ENCODE peak calls at places on chromosomes 16 and 17, in eight cellular contexts. C is vagina; I is nephron progenitor cell; R is thoracic aorta; P is Calu3; B is CD8-positive, alpha-beta T cell; G is progenitor cell of endocrine pancreas; L is stomach. T is an unnamed sample.
A peak's percentile ranks its signal among the peaks of the same experiment; 100 is the strongest.

GRCh38 chr16:30874244-30874820 is 19.5 kb downstream of the BCL7C start:
- DNase-seq in C (no peak), I (no peak), R (no peak), P (no peak), B (no peak), G (no peak), L (no peak), T (no peak)

GRCh38 chr16:2501938-2502900 is 11.5 kb upstream of the ATP6V0C start:
- DNase-seq in C (no peak), I (no peak), R (no peak), P (no peak), B (no peak), G (no peak), L (no peak), T (no peak)

GRCh38 chr17:7747586-7747985 is 30.0 kb downstream of the DNAH2 start:
- DNase-seq in C (no peak), I (no peak), R (no peak), P (no peak), B (no peak), G (no peak), L (no peak), T (no peak)

GRCh38 chr17:69679839-69680238 is 265.3 kb downstream of the MAP2K6 start:
- DNase-seq in C (no peak), I (no peak), R (no peak), P (no peak), B (no peak), G (no peak), L (no peak), T (no peak)

GRCh38 chr16:85195884-85196816 is 83.9 kb upstream of the CIBAR2 start:
- DNase-seq in C (no peak), I (no peak), R (no peak), P (no peak), B (no peak), G (no peak), L (no peak), T (no peak)

GRCh38 chr17:301681-302299 is 50.8 kb downstream of the RPH3AL start:
- DNase-seq in C (no peak), I (no peak), R (no peak), P (no peak), B (no peak), G (no peak), L (no peak), T (no peak)

GRCh38 chr16:7512503-7512902 is 179.9 kb downstream of the RBFOX1 start:
- DNase-seq in C (no peak), I (no peak), R (no peak), P (no peak), B (no peak), G (no peak), L (no peak), T (no peak)

GRCh38 chr17:16425698-16426659 is 10.6 kb downstream of the TRPV2 start:
- DNase-seq in C (no peak), I (no peak), R (no peak), P (no peak), B (no peak), G (no peak), L (peak; percentile 40), T (no peak)

GRCh38 chr16:10547708-10548107 is 32.7 kb downstream of the EMP2 start:
- DNase-seq in C (no peak), I (no peak), R (no peak), P (no peak), B (no peak), G (no peak), L (no peak), T (no peak)

GRCh38 chr16:75420987-75421819 is 12.1 kb downstream of the CFDP1 start:
- DNase-seq in C (no peak), I (peak; percentile 88), R (no peak), P (peak; percentile 62), B (no peak), G (peak; percentile 27), L (peak; percentile 70), T (peak; percentile 80)

GRCh38 chr16:47590472-47590871 is 129.3 kb downstream of the PHKB start:
- DNase-seq in C (no peak), I (no peak), R (no peak), P (no peak), B (no peak), G (no peak), L (no peak), T (no peak)

GRCh38 chr16:68972008-68972407 is 128.7 kb downstream of the TANGO6 start:
- DNase-seq in C (no peak), I (no peak), R (no peak), P (no peak), B (no peak), G (no peak), L (no peak), T (no peak)

GRCh38 chr16:73126453-73126853 is 78.5 kb upstream of the ZFHX3 start:
- DNase-seq in C (no peak), I (no peak), R (no peak), P (peak; percentile 7), B (no peak), G (no peak), L (no peak), T (no peak)

GRCh38 chr16:1206326-1206725 is 18.7 kb downstream of the TPSG1 start:
- DNase-seq in C (no peak), I (no peak), R (no peak), P (no peak), B (no peak), G (no peak), L (no peak), T (no peak)
- TF ChIP-seq CTCF in C (no peak), I (no peak), R (no peak), P (no peak), B (no peak), G (no peak), L (no peak), T (peak; percentile 27)

GRCh38 chr17:9120471-9120870 is 99.2 kb downstream of the NTN1 start:
- DNase-seq in C (no peak), I (peak; percentile 29), R (no peak), P (no peak), B (no peak), G (no peak), L (no peak), T (peak; percentile 33)
- TF ChIP-seq CTCF in C (no peak), I (no peak), R (peak; percentile 51), P (no peak), B (no peak), G (peak; percentile 37), L (no peak), T (no peak)

GRCh38 chr16:17251496-17251895 is 219.3 kb downstream of the XYLT1 start:
- DNase-seq in C (no peak), I (no peak), R (no peak), P (no peak), B (no peak), G (no peak), L (no peak), T (no peak)
- TF ChIP-seq CTCF in C (no peak), I (no peak), R (no peak), P (no peak), B (no peak), G (no peak), L (no peak), T (no peak)

DNA sequence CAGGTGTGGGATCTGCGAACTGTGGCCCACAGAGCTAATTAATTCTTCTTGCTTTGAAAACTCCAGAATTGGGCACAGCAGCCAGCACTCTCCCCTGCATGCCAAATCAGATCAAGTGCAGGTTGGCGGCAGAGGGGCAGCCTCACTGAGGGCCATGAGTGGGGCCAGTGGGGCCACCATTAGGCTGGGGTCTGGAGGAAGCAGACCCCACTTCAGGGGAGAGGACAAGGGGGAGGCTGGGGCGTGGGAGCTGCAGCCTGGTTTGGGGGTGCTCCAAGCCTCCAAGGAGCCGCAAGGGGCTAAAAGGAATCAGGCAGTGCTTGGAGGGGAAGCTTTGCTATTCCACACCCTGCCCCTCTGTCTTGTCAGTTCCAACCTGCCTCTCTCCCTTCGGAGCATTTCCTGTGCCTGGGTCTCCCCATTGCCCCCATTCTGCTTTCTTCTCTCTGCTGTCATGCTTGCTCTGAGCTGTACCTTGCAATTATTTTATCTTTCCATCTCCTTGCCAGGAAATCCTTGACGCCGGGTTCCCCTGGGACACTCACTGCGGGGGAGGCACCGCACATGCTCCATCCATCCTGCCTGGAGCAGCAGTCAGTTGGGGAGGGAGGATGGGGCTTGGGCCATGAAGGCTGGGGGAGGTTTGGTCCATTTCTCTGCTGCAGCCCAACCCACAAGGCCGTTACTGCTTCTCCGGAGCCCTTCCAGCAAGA is 3.3 kb upstream of the ABCC3 start:
- DNase-seq in C (no peak), I (no peak), R (no peak), P (no peak), B (no peak), G (no peak), L (no peak), T (no peak)
- TF ChIP-seq CTCF in C (no peak), I (no peak), R (no peak), P (no peak), B (no peak), G (no peak), L (no peak), T (no peak)

GRCh38 chr17:50578173-50578572 is 17.7 kb downstream of the CACNA1G start:
- DNase-seq in C (no peak), I (no peak), R (no peak), P (no peak), B (no peak), G (no peak), L (no peak), T (no peak)

GRCh38 chr17:50576864-50577263 is 16.3 kb downstream of the CACNA1G start:
- DNase-seq in C (no peak), I (no peak), R (no peak), P (no peak), B (no peak), G (no peak), L (no peak), T (no peak)

GRCh38 chr17:50577451-50577954 is 17.0 kb downstream of the CACNA1G start:
- DNase-seq in C (no peak), I (no peak), R (no peak), P (no peak), B (no peak), G (no peak), L (no peak), T (no peak)

GRCh38 chr17:50573866-50574571 is 13.5 kb downstream of the CACNA1G start:
- DNase-seq in C (no peak), I (no peak), R (no peak), P (no peak), B (no peak), G (no peak), L (no peak), T (no peak)

DNA sequence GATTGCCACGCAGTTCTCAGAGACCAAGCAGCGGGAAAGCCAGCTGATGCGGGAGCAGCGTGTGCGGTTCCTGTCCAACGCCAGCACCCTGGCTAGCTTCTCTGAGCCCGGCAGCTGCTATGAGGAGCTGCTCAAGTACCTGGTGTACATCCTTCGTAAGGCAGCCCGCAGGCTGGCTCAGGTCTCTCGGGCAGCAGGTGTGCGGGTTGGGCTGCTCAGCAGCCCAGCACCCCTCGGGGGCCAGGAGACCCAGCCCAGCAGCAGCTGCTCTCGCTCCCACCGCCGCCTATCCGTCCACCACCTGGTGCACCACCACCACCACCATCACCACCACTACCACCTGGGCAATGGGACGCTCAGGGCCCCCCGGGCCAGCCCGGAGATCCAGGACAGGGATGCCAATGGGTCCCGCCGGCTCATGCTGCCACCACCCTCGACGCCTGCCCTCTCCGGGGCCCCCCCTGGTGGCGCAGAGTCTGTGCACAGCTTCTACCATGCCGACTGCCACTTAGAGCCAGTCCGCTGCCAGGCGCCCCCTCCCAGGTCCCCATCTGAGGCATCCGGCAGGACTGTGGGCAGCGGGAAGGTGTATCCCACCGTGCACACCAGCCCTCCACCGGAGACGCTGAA is 15.2 kb downstream of the CACNA1G start:
- DNase-seq in C (no peak), I (no peak), R (no peak), P (peak; percentile 50), B (no peak), G (no peak), L (no peak), T (peak; percentile 46)
- TF ChIP-seq CTCF in C (no peak), I (no peak), R (no peak), P (peak; percentile 37), B (no peak), G (no peak), L (no peak), T (peak; percentile 20)